ENCODE peak calls at places on chromosome 1, in eight cellular contexts. One of them, this sample, is unnamed.

GRCh38 chr1:187157552-187157951 is 328.8 kb downstream of the PLA2G4A start:
- DNase-seq in tibial nerve: no peak
- DNase-seq in CD4-positive, CD25-positive, alpha-beta regulatory T cell: no peak
- DNase-seq in astrocyte: no peak
- DNase-seq in PC-3: no peak
- DNase-seq in right cardiac atrium: no peak
- DNase-seq in lower lobe of right lung: no peak
- DNase-seq in endodermal cell: peak
- DNase-seq in this sample: no peak

GRCh38 chr1:203630697-203631096 is 4.1 kb downstream of the ATP2B4 start:
- DNase-seq in CD4-positive, CD25-positive, alpha-beta regulatory T cell: no peak
- DNase-seq in PC-3: no peak
- DNase-seq in endodermal cell: no peak
- DNase-seq in lower lobe of right lung: no peak
- DNase-seq in astrocyte: no peak
- DNase-seq in right cardiac atrium: peak
- DNase-seq in tibial nerve: no peak
- DNase-seq in this sample: no peak

GRCh38 chr1:98051065-98051675 is 130.3 kb upstream of the DPYD start:
- DNase-seq in astrocyte: peak
- DNase-seq in lower lobe of right lung: peak
- DNase-seq in endodermal cell: peak
- DNase-seq in tibial nerve: peak
- DNase-seq in PC-3: peak
- DNase-seq in CD4-positive, CD25-positive, alpha-beta regulatory T cell: peak
- DNase-seq in right cardiac atrium: peak
- DNase-seq in this sample: peak

GRCh38 chr1:232049335-232049734 is 422.7 kb downstream of the DISC1 start:
- DNase-seq in astrocyte: no peak
- DNase-seq in lower lobe of right lung: no peak
- DNase-seq in right cardiac atrium: no peak
- DNase-seq in CD4-positive, CD25-positive, alpha-beta regulatory T cell: no peak
- DNase-seq in PC-3: no peak
- DNase-seq in endodermal cell: no peak
- DNase-seq in tibial nerve: no peak
- DNase-seq in this sample: no peak

GRCh38 chr1:1778827-1779675 is 781 bp upstream of the NADK start:
- DNase-seq in PC-3: peak
- DNase-seq in lower lobe of right lung: peak
- DNase-seq in tibial nerve: peak
- DNase-seq in right cardiac atrium: peak
- DNase-seq in CD4-positive, CD25-positive, alpha-beta regulatory T cell: peak
- DNase-seq in endodermal cell: peak
- DNase-seq in astrocyte: no peak
- DNase-seq in this sample: peak

GRCh38 chr1:24702511-24703293 is 42.5 kb upstream of the CLIC4 start:
- DNase-seq in PC-3: peak
- DNase-seq in lower lobe of right lung: no peak
- DNase-seq in right cardiac atrium: peak
- DNase-seq in endodermal cell: no peak
- DNase-seq in CD4-positive, CD25-positive, alpha-beta regulatory T cell: no peak
- DNase-seq in tibial nerve: no peak
- DNase-seq in astrocyte: peak
- DNase-seq in this sample: no peak

GRCh38 chr1:23470282-23471070 is 13.5 kb downstream of the ASAP3 start:
- DNase-seq in lower lobe of right lung: no peak
- DNase-seq in endodermal cell: no peak
- DNase-seq in astrocyte: peak
- DNase-seq in CD4-positive, CD25-positive, alpha-beta regulatory T cell: no peak
- DNase-seq in tibial nerve: peak
- DNase-seq in right cardiac atrium: peak
- DNase-seq in PC-3: no peak
- DNase-seq in this sample: no peak

GRCh38 chr1:12450090-12450764 is 167.8 kb downstream of the DHRS3 start:
- DNase-seq in CD4-positive, CD25-positive, alpha-beta regulatory T cell: no peak
- DNase-seq in lower lobe of right lung: peak
- DNase-seq in endodermal cell: no peak
- DNase-seq in tibial nerve: no peak
- DNase-seq in PC-3: no peak
- DNase-seq in astrocyte: no peak
- DNase-seq in right cardiac atrium: peak
- DNase-seq in this sample: no peak

GRCh38 chr1:210223174-210223904 is 9.3 kb upstream of the SERTAD4 start:
- DNase-seq in CD4-positive, CD25-positive, alpha-beta regulatory T cell: no peak
- DNase-seq in lower lobe of right lung: no peak
- DNase-seq in astrocyte: peak
- DNase-seq in right cardiac atrium: peak
- DNase-seq in tibial nerve: no peak
- DNase-seq in endodermal cell: no peak
- DNase-seq in PC-3: no peak
- DNase-seq in this sample: no peak

GRCh38 chr1:2146836-2147517 is 47.6 kb downstream of the FAAP20 start:
- DNase-seq in right cardiac atrium: peak
- DNase-seq in CD4-positive, CD25-positive, alpha-beta regulatory T cell: no peak
- DNase-seq in lower lobe of right lung: no peak
- DNase-seq in tibial nerve: no peak
- DNase-seq in astrocyte: no peak
- DNase-seq in PC-3: no peak
- DNase-seq in endodermal cell: no peak
- DNase-seq in this sample: no peak

GRCh38 chr1:30518696-30519095 is 204.7 kb downstream of the MATN1 start:
- DNase-seq in endodermal cell: peak
- DNase-seq in right cardiac atrium: no peak
- DNase-seq in astrocyte: peak
- DNase-seq in CD4-positive, CD25-positive, alpha-beta regulatory T cell: no peak
- DNase-seq in lower lobe of right lung: no peak
- DNase-seq in PC-3: no peak
- DNase-seq in tibial nerve: no peak
- DNase-seq in this sample: no peak

GRCh38 chr1:152141971-152142584 is 16.9 kb downstream of the RPTN start:
- DNase-seq in tibial nerve: peak
- DNase-seq in CD4-positive, CD25-positive, alpha-beta regulatory T cell: peak
- DNase-seq in PC-3: peak
- DNase-seq in right cardiac atrium: peak
- DNase-seq in lower lobe of right lung: peak
- DNase-seq in endodermal cell: peak
- DNase-seq in astrocyte: peak
- DNase-seq in this sample: no peak

DNA sequence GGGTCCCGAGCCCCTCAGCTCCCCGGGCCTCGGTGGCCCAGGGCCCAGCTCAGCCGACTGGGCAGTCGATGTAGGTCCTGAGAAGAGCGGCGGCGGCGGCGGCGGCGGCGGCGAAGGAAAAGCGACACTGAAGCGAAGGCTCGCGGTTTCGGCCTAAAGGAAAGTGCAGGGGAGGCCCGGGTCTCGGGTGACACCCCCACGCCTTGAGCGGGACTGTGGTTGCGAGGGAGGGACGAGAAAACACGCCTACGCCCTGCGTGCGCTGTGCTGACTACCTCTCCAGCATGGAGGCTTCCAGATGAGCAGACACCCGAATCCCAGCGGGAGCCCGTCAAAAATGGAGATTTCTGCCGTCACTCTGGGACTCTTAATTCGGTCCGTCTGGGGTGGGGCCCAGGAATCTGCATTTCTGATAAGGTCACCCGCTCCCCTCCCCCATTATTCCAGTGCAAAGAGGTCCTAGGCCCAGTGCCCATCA is 31.2 kb downstream of the DNTTIP2 start:
- DNase-seq in astrocyte: peak
- DNase-seq in PC-3: peak
- DNase-seq in lower lobe of right lung: peak
- DNase-seq in endodermal cell: peak
- DNase-seq in right cardiac atrium: peak
- DNase-seq in CD4-positive, CD25-positive, alpha-beta regulatory T cell: peak
- DNase-seq in tibial nerve: peak
- DNase-seq in this sample: peak
- H3K27ac ChIP-seq in astrocyte: peak
- H3K27ac ChIP-seq in PC-3: peak
- H3K27ac ChIP-seq in lower lobe of right lung: peak
- H3K27ac ChIP-seq in endodermal cell: peak
- H3K27ac ChIP-seq in right cardiac atrium: peak
- H3K27ac ChIP-seq in CD4-positive, CD25-positive, alpha-beta regulatory T cell: peak
- H3K27ac ChIP-seq in tibial nerve: peak
- H3K27ac ChIP-seq in this sample: peak

DNA sequence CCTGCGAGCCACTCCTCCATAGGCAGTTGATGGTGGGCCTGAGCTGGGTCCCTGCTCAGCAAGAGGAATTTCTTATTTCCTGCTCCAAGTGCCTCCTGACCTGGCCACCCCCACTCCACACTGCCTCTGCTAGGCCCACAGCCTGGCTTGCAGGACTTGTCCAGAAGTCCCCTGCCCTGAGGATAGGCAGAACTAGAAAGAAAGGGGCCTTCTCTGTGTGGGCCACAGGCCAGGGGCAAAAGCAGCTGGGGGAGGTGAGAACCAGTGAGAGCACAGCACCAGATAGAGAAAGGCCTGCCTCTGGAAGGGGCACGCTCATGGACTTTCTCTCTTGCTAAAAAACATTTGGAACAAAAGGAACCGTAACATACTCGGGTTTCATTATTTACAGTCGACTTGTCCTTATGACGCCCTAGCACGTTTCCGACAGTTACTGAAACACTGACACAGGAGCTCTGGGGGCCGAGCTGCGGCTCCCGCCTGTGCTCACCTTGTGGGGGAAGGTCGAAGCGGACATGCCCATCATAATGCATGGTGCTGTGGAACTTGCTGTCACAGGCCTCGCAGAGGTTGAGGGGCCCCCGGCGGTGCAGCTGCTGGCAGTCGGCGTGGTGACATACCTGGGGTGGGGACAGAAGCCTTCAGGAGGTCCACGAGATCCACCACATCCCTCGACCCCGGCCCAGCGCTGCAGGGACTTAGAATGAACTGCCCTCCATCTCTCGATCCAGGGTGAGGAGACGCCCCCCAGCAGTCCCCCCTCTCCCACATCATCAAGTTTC is 11.3 kb upstream of the TNFRSF25 start:
- DNase-seq in CD4-positive, CD25-positive, alpha-beta regulatory T cell: no peak
- DNase-seq in endodermal cell: no peak
- DNase-seq in PC-3: no peak
- DNase-seq in tibial nerve: no peak
- DNase-seq in lower lobe of right lung: peak
- DNase-seq in astrocyte: no peak
- DNase-seq in right cardiac atrium: no peak
- DNase-seq in this sample: no peak
- H3K27ac ChIP-seq in CD4-positive, CD25-positive, alpha-beta regulatory T cell: no peak
- H3K27ac ChIP-seq in endodermal cell: peak
- H3K27ac ChIP-seq in PC-3: no peak
- H3K27ac ChIP-seq in tibial nerve: no peak
- H3K27ac ChIP-seq in lower lobe of right lung: no peak
- H3K27ac ChIP-seq in astrocyte: no peak
- H3K27ac ChIP-seq in right cardiac atrium: no peak
- H3K27ac ChIP-seq in this sample: no peak

GRCh38 chr1:220516014-220516721 is 11.8 kb upstream of the MARK1 start:
- DNase-seq in astrocyte: peak
- DNase-seq in lower lobe of right lung: no peak
- DNase-seq in tibial nerve: no peak
- DNase-seq in CD4-positive, CD25-positive, alpha-beta regulatory T cell: no peak
- DNase-seq in endodermal cell: no peak
- DNase-seq in PC-3: no peak
- DNase-seq in right cardiac atrium: no peak
- DNase-seq in this sample: no peak
- H3K27ac ChIP-seq in astrocyte: no peak
- H3K27ac ChIP-seq in lower lobe of right lung: no peak
- H3K27ac ChIP-seq in tibial nerve: no peak
- H3K27ac ChIP-seq in CD4-positive, CD25-positive, alpha-beta regulatory T cell: no peak
- H3K27ac ChIP-seq in endodermal cell: no peak
- H3K27ac ChIP-seq in PC-3: no peak
- H3K27ac ChIP-seq in right cardiac atrium: no peak
- H3K27ac ChIP-seq in this sample: no peak

DNA sequence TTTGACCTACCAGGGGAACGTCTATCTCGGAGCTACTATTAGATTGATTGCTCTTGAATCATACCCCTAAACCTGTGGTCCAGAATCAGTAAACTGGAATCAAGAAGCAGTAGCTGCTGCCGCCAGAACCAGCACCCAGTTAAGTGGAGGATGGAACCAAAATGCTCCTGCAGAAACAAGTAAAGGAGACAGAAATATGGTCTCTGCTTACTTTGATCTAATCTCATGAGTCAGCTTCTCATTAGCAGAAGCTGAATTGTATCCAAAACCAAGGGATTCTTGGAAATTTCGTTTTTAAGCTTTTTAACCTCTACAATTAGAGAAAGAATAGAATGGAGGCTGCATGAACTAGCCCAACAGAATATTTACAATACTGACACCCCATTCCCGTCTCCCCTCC is 42.6 kb upstream of the PIGV start:
- DNase-seq in endodermal cell: no peak
- DNase-seq in tibial nerve: no peak
- DNase-seq in PC-3: no peak
- DNase-seq in right cardiac atrium: no peak
- DNase-seq in astrocyte: peak
- DNase-seq in lower lobe of right lung: no peak
- DNase-seq in CD4-positive, CD25-positive, alpha-beta regulatory T cell: no peak
- DNase-seq in this sample: no peak
- H3K27ac ChIP-seq in endodermal cell: no peak
- H3K27ac ChIP-seq in tibial nerve: no peak
- H3K27ac ChIP-seq in PC-3: peak
- H3K27ac ChIP-seq in right cardiac atrium: no peak
- H3K27ac ChIP-seq in astrocyte: peak
- H3K27ac ChIP-seq in lower lobe of right lung: peak
- H3K27ac ChIP-seq in CD4-positive, CD25-positive, alpha-beta regulatory T cell: peak
- H3K27ac ChIP-seq in this sample: peak

GRCh38 chr1:63621698-63622097 is 28.5 kb downstream of the PGM1 start:
- DNase-seq in lower lobe of right lung: no peak
- DNase-seq in right cardiac atrium: peak
- DNase-seq in PC-3: no peak
- DNase-seq in astrocyte: peak
- DNase-seq in endodermal cell: no peak
- DNase-seq in tibial nerve: no peak
- DNase-seq in CD4-positive, CD25-positive, alpha-beta regulatory T cell: no peak
- DNase-seq in this sample: no peak

GRCh38 chr1:63622847-63623566 is 29.8 kb downstream of the PGM1 start:
- DNase-seq in right cardiac atrium: peak
- DNase-seq in CD4-positive, CD25-positive, alpha-beta regulatory T cell: no peak
- DNase-seq in tibial nerve: no peak
- DNase-seq in PC-3: no peak
- DNase-seq in lower lobe of right lung: no peak
- DNase-seq in endodermal cell: no peak
- DNase-seq in astrocyte: no peak
- DNase-seq in this sample: no peak

GRCh38 chr1:63623952-63624351 is 30.7 kb downstream of the PGM1 start:
- DNase-seq in astrocyte: no peak
- DNase-seq in CD4-positive, CD25-positive, alpha-beta regulatory T cell: no peak
- DNase-seq in tibial nerve: no peak
- DNase-seq in PC-3: no peak
- DNase-seq in endodermal cell: no peak
- DNase-seq in lower lobe of right lung: no peak
- DNase-seq in right cardiac atrium: no peak
- DNase-seq in this sample: no peak

GRCh38 chr1:63619558-63619957 is 26.3 kb downstream of the PGM1 start:
- DNase-seq in lower lobe of right lung: no peak
- DNase-seq in right cardiac atrium: no peak
- DNase-seq in endodermal cell: no peak
- DNase-seq in CD4-positive, CD25-positive, alpha-beta regulatory T cell: no peak
- DNase-seq in astrocyte: no peak
- DNase-seq in PC-3: no peak
- DNase-seq in tibial nerve: no peak
- DNase-seq in this sample: no peak

DNA sequence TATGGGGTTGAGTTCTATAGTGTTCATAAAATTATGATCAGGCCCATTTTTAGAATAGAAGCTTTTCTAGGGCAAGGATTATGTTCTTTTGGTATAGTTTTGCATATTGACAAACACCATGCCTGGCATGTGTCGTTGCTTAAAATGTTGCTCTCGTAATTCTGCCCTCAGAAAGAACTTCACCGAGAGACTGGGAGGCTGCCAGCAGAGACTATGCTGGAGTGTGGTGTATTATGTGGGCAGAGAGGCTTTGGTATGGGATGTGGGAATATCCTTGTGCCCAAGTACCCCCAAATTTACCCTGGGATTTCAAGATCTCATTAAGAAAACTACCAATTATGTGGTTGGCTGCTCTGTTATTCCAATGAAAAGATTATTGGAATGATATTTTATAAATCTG is 27.9 kb downstream of the PGM1 start:
- DNase-seq in lower lobe of right lung: no peak
- DNase-seq in tibial nerve: no peak
- DNase-seq in PC-3: no peak
- DNase-seq in astrocyte: no peak
- DNase-seq in CD4-positive, CD25-positive, alpha-beta regulatory T cell: no peak
- DNase-seq in endodermal cell: no peak
- DNase-seq in right cardiac atrium: no peak
- DNase-seq in this sample: no peak
- H3K27ac ChIP-seq in lower lobe of right lung: no peak
- H3K27ac ChIP-seq in tibial nerve: no peak
- H3K27ac ChIP-seq in PC-3: no peak
- H3K27ac ChIP-seq in astrocyte: no peak
- H3K27ac ChIP-seq in CD4-positive, CD25-positive, alpha-beta regulatory T cell: no peak
- H3K27ac ChIP-seq in endodermal cell: no peak
- H3K27ac ChIP-seq in right cardiac atrium: no peak
- H3K27ac ChIP-seq in this sample: no peak